ENCODE peak calls at places on chromosome 11, in seven cellular contexts. A, V, Z, W, O, N and R are unnamed samples.

GRCh38 chr11:128939591-128939990 is 3.1 kb downstream of the TP53AIP1 start:
- DNase-seq in Z (no peak), V (no peak), O (no peak), A (no peak), N (no peak), W (no peak), R (no peak)

GRCh38 chr11:47398011-47398410 is 10.4 kb upstream of the SLC39A13 start:
- DNase-seq in A (no peak), V (no peak), Z (no peak), N (no peak), O (no peak), W (no peak), R (no peak)

GRCh38 chr11:19853901-19854300 is 141.3 kb downstream of the NAV2 start:
- DNase-seq in A (no peak), W (no peak), N (no peak), V (no peak), Z (no peak), O (no peak), R (no peak)

GRCh38 chr11:70476669-70477068 is 78.3 kb downstream of the CTTN start:
- DNase-seq in W (no peak), N (no peak), A (no peak), V (no peak), O (no peak), Z (no peak), R (no peak)

GRCh38 chr11:118052581-118053206 is 24.2 kb upstream of the TMPRSS4 start:
- DNase-seq in Z (no peak), V (peak), A (peak), W (no peak), N (no peak), O (peak), R (no peak)

GRCh38 chr11:40288212-40288803 is 1171.1 kb downstream of the LRRC4C start:
- DNase-seq in W (no peak), N (no peak), A (no peak), O (no peak), Z (no peak), V (no peak), R (no peak)

GRCh38 chr11:116193321-116194114 is 579.3 kb downstream of the BUD13 start:
- DNase-seq in V (peak), A (peak), N (peak), W (no peak), Z (peak), O (peak), R (no peak)

GRCh38 chr11:57410287-57410686 is 16.6 kb downstream of the SLC43A3 start:
- DNase-seq in V (no peak), Z (no peak), W (no peak), A (no peak), N (no peak), O (no peak), R (no peak)

GRCh38 chr11:134407321-134407828 is 4.7 kb downstream of the B3GAT1 start:
- DNase-seq in N (no peak), A (peak), V (no peak), Z (no peak), O (no peak), W (no peak), R (no peak)

GRCh38 chr11:107732327-107733051 is 20.6 kb upstream of the SLN start:
- DNase-seq in O (no peak), A (no peak), Z (no peak), W (no peak), V (no peak), N (no peak), R (no peak)

GRCh38 chr11:95794086-95794485 is 3.8 kb downstream of the CEP57 start:
- DNase-seq in W (no peak), O (no peak), N (no peak), Z (no peak), A (no peak), V (no peak), R (no peak)

GRCh38 chr11:36601145-36601544 is 3.1 kb upstream of the RAG2 start:
- DNase-seq in N (no peak), A (no peak), O (no peak), W (no peak), Z (no peak), V (no peak), R (no peak)

GRCh38 chr11:8309862-8310261 is 46.2 kb upstream of the LMO1 start:
- DNase-seq in Z (no peak), A (no peak), V (no peak), W (no peak), N (no peak), O (no peak), R (no peak)

DNA sequence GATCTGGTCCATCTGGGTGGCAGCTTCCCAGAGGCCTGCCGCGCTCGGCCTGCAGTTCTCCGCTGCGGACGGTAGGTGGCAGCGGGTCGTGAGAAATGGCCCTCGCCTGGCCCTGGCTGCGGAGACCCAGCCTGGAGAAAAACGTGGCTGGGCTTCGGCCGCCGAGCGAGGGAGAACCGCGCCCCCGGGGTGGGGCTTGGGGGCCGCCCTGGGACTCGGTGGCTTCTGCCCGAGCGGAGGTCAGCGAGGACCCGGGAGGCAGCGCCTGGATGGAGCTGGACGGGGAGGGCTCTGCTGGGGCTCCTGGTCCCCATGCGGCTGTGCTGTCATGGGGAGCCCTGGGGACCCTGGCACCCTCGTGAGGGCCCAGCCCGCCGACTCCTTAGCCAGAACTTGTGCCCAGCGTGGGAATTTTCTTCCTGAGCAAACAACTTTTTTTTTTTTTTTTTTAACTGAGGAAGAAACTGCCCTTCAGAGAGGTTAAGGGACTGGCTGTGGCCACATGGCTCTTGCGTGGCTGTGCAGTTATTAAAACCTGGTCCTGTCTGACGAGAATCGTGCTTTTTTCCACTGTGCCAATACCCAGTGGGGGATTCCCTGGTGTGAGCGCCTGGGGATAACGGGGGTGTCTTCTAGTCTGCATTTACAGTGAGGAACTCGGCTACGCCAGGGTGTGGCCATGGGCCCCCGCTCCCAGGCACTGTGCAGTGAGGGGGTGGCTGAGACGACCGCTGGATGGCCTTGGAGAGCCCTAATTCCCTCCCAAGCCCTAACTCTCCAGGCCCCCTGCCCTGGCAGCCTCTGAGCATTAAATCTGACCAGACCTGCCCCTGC is 535.6 kb downstream of the INSC start:
- DNase-seq in A (peak), O (peak), W (peak), V (peak), N (peak), Z (peak), R (peak)
- TF ChIP-seq POLR2A in A (no peak), O (no peak), W (no peak), V (no peak), N (no peak), Z (peak), R (peak)

GRCh38 chr11:65916391-65916790 is 2.5 kb downstream of the C11orf68 start:
- DNase-seq in O (no peak), V (no peak), W (no peak), N (no peak), A (no peak), Z (no peak), R (no peak)

GRCh38 chr11:65918211-65919150 is at the start of gene C11orf68:
- DNase-seq in W (no peak), A (peak), Z (no peak), N (no peak), V (no peak), O (no peak), R (no peak)

GRCh38 chr11:65917077-65917433 is 1.8 kb downstream of the C11orf68 start:
- DNase-seq in V (no peak), W (no peak), N (no peak), O (no peak), A (no peak), Z (no peak), R (no peak)

GRCh38 chr11:65919151-65920034 is at the start of gene DRAP1:
- DNase-seq in O (peak), Z (peak), V (peak), W (peak), A (peak), N (peak), R (peak)

DNA sequence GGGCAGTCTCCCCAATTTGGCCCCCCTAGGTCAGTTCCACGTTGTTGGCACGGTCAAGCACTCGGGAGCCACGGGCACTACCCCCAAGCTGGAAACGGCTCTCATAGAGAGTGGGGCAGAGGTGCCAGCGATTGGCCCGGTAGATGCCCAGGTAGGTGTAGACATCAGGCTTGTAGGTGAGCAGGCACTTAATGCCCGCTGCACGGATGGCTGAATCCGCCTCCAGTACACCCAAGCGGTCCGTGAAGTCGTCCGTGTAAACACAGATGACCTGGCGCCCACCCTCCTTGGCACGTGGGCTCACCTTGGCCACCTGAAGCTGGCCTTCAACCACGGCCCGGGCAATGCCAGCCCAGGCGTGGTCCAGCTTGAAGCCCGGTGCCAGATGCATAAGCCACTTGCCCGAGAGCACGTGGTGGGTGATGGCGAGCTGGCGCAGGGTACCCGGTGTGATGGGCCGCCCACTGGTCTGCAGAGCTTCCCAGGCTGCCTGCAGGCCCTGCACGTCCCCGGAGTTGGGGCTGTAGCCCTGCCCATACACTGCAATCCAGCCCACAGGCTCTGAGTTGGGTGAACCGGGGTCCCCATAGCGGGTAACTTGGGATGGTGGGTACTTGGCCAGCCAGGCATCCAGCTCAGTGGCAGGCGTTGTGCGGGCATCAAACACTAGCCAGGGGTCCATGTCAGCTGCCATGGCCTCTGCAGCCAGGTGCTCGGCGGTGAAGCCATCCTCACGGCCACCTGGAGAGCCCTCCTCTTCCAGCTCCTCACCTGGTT is 1.2 kb downstream of the C11orf68 start:
- DNase-seq in N (no peak), W (no peak), O (no peak), V (no peak), Z (peak), A (no peak), R (no peak)
- TF ChIP-seq POLR2A in N (no peak), W (no peak), O (no peak), V (no peak), Z (no peak), A (no peak), R (peak)

DNA sequence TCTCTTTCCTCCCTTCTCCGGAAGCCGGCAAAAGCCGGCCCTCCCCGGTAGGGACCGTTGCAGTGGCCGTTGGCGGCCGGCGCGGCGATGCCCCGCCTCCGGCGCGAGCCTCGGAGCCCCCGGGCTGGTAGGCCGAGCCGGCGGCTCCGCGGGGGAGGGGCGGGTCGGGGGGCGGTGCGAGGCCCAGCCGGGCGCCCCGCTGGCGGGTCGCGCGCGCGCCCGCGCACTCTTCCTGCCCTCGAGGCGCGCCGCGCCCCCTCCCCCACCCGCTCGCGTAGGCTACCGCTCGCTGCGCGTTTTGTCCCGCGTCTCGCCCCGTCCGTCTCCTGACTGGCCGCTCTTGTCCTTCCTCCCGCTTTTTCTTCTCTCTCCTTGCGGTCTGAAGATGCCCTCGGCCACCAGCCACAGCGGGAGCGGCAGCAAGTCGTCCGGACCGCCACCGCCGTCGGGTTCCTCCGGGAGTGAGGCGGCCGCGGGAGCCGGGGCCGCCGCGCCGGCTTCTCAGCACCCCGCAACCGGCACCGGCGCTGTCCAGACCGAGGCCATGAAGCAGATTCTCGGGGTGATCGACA is 591 bp downstream of the CAPRIN1 start:
- DNase-seq in A (peak), Z (peak), O (peak), N (peak), W (peak), V (peak), R (peak)
- TF ChIP-seq POLR2A in A (no peak), Z (peak), O (no peak), N (peak), W (peak), V (peak), R (peak)

GRCh38 chr11:83156150-83156995 is 558 bp upstream of the PCF11 start:
- DNase-seq in A (peak), Z (peak), W (peak), O (peak), N (peak), V (peak), R (peak)
- TF ChIP-seq POLR2A in A (no peak), Z (peak), W (peak), O (no peak), N (peak), V (peak), R (peak)

GRCh38 chr11:665707-666281 is 28.7 kb downstream of the DRD4 start:
- DNase-seq in W (no peak), N (peak), V (no peak), A (no peak), O (no peak), Z (peak), R (no peak)
- TF ChIP-seq POLR2A in W (no peak), N (no peak), V (no peak), A (no peak), O (no peak), Z (no peak), R (no peak)

DNA sequence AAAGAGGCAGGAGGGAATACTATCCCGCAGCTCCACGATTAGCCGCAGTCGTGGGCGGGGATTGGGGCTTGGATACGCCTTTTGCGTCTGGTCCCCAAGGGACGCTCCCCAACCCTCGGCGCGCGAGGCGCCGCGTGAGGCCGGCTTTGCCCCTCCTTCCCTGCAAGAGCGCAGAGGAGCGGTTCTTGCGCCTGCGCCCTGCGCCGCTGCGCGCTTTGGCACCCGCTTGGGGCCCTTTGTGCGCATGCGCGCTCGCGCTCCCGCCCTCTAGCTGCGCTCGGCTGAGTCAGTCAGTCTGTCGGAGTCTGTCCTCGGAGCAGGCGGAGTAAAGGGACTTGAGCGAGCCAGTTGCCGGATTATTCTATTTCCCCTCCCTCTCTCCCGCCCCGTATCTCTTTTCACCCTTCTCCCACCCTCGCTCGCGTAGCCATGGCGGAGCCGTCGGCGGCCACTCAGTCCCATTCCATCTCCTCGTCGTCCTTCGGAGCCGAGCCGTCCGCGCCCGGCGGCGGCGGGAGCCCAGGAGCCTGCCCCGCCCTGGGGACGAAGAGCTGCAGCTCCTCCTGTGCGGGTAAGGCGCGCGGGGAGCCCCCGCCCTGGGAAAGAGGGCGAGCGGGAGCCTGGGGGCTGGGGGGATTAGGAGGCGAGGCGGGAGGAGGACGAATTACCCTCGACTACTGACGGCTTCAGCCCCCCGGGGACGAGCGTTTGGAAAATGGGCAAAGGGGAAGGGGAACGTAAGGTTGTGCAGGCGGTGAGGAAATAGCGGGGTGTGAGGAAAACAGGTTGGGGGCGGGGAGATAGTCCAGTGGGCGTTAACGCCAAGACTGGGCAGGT is at the start of gene RTN3:
- DNase-seq in A (peak), O (peak), Z (peak), N (peak), V (peak), W (peak), R (peak)
- TF ChIP-seq POLR2A in A (no peak), O (peak), Z (peak), N (peak), V (peak), W (peak), R (peak)

GRCh38 chr11:79440451-79441158 is at the start of gene TENM4:
- DNase-seq in Z (peak), O (peak), W (no peak), A (peak), N (peak), V (peak), R (peak)
- TF ChIP-seq POLR2A in Z (peak), O (no peak), W (no peak), A (no peak), N (no peak), V (no peak), R (no peak)